ENCODE peak calls at places on chromosomes 2 and 18, in seven cellular contexts. H, P, U, V, F, N and M are unnamed samples.

GRCh38 chr2:43448011-43448821 is 147.6 kb downstream of the THADA start:
- DNase-seq in N (no peak), U (no peak), P (no peak), V (no peak), F (no peak), H (no peak), M (no peak)

GRCh38 chr2:182586426-182586825 is 129.6 kb upstream of the DNAJC10 start:
- DNase-seq in N (no peak), U (no peak), F (no peak), V (no peak), P (no peak), H (no peak), M (no peak)

GRCh38 chr2:238875161-238875530 is 27.3 kb downstream of the TWIST2 start:
- DNase-seq in P (no peak), N (no peak), F (peak; percentile 36), U (no peak), H (no peak), V (peak; percentile 68), M (no peak)

GRCh38 chr2:201263774-201264173 is 3.4 kb downstream of the CASP8 start:
- DNase-seq in F (no peak), U (no peak), V (no peak), H (no peak), P (no peak), N (no peak), M (no peak)

GRCh38 chr18:24021505-24021904 is 7.0 kb downstream of the TTC39C start:
- DNase-seq in V (no peak), P (no peak), F (peak; percentile 29), U (no peak), H (no peak), N (no peak), M (no peak)

GRCh38 chr2:10278029-10278762 is 24.5 kb upstream of the HPCAL1 start:
- DNase-seq in V (peak; percentile 80), H (peak; percentile 89), U (no peak), N (no peak), P (peak; percentile 67), F (peak; percentile 77), M (no peak)

GRCh38 chr2:238955648-238956531 is 108.0 kb downstream of the TWIST2 start:
- DNase-seq in P (no peak), F (no peak), V (peak; percentile 25), N (no peak), U (no peak), H (no peak), M (no peak)

GRCh38 chr18:13500891-13501887 is 225.2 kb downstream of the FAM210A start:
- DNase-seq in P (peak; percentile 53), H (no peak), V (no peak), N (no peak), F (peak; percentile 62), U (peak; percentile 74), M (no peak)

GRCh38 chr2:45823723-45824206 is 172.3 kb downstream of the PRKCE start:
- DNase-seq in V (peak; percentile 91), F (no peak), P (peak; percentile 69), H (peak; percentile 80), U (peak; percentile 97), N (no peak), M (no peak)

GRCh38 chr2:33441235-33441810 is 35.1 kb upstream of the RASGRP3 start:
- DNase-seq in V (no peak), P (peak; percentile 43), H (no peak), U (no peak), F (peak; percentile 83), N (no peak), M (no peak)

GRCh38 chr2:216149741-216150140 is 40.6 kb downstream of the XRCC5 start:
- DNase-seq in U (no peak), H (no peak), F (peak; percentile 9), N (no peak), P (no peak), V (no peak), M (no peak)

GRCh38 chr2:20614201-20615045 is 36.5 kb downstream of the HS1BP3 start:
- DNase-seq in P (peak; percentile 77), F (no peak), H (peak; percentile 55), N (no peak), V (peak; percentile 84), U (no peak), M (no peak)

GRCh38 chr2:233487748-233488345 is 78.7 kb downstream of the USP40 start:
- DNase-seq in P (no peak), F (no peak), H (no peak), U (no peak), V (no peak), N (no peak), M (no peak)

GRCh38 chr2:114937366-114937930 is 495.0 kb downstream of the DPP10 start:
- DNase-seq in F (no peak), P (no peak), U (no peak), H (no peak), V (no peak), N (no peak), M (no peak)

GRCh38 chr2:39587641-39588040 is 78.1 kb upstream of the TMEM178A start:
- DNase-seq in F (no peak), P (no peak), V (no peak), N (no peak), U (no peak), H (no peak), M (no peak)

DNA sequence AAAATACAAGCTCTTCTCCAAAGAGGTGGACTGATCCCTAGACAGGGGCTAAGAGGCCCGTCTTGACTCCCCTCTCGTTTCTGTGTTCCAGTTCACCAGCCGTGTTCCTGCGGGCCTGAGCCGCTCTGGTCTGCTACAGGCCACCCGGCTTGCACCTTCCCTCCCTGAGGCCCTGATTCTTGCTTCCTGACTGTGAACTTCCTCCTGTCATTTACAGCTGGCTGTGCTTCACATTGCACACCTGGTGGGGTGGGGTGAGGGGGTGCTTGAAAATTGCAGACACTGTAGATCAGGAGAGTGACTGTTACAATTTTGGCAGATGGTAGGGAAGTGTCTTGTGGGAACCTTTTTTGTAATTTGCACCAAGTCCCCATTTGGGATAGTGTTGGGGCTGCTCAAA is 64.4 kb downstream of the TSN start:
- DNase-seq in F (no peak), V (no peak), P (no peak), N (no peak), U (no peak), H (no peak), M (no peak)
- H3K4me3 ChIP-seq in F (no peak overlapping the region), V (no peak overlapping the region), P (no peak overlapping the region), N (no peak overlapping the region), U (no peak overlapping the region), H (no peak overlapping the region), M (no peak overlapping the region)

DNA sequence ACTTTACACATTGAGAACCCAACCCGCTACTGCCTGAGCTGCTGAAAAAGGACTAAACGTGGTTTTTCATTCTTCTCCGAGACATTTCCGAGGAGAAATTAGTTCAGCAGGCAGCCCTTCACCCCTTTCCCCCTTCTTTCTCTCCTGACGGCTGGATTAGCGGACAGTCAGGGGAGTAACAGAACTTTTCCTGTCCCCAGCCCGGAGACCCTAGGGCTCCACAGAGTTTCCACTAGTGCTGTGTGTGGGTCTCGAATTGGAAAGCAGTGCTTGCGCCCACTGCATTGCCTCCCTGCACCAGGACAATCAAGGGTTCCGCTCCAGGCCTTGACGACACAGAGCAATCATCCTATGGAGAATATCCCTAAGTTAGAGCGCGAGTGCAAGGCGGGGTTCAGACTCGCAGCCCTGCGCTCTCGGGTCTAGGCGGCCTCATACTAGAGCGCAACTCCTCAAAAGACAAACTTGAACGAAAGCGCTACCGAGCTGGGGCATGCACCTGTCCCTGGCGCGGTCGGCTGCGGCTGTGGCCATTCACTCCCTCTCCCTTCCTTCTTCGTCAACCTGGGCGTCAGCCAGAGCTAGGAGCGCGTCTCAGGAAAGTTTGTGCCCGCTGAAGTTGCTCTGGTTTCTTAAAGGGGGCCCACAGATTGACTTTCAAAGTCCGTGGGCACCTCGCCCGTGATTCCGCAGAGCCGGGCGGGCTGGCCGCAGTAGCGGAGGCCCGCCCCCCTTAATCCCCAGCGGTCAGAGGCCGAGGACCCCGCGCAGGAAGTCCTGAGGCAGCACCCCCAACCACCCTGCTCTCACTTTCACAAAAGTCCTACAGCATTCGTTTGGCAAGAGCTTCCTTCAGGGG is 811 bp downstream of the OSR1 start:
- DNase-seq in U (no peak), N (no peak), P (no peak), H (no peak), V (peak; percentile 78), F (peak; percentile 52), M (no peak)
- H3K4me3 ChIP-seq in U (peak overlapping the region; percentile 54), N (peak overlapping the region; percentile 33), P (peak overlapping the region; percentile 54), H (peak overlapping the region; percentile 56), V (peak overlapping the region; percentile 88), F (peak overlapping the region; percentile 78), M (peak overlapping the region; percentile 38)

GRCh38 chr2:85309699-85310321 is 18.0 kb downstream of the TGOLN2 start:
- DNase-seq in H (no peak), N (no peak), P (no peak), F (no peak), V (no peak), U (peak; percentile 34), M (peak; percentile 34)
- H3K4me3 ChIP-seq in H (no peak overlapping the region), N (peak overlapping the region; percentile 50), P (no peak overlapping the region), F (no peak overlapping the region), V (no peak overlapping the region), U (peak overlapping the region; percentile 5), M (no peak overlapping the region)

DNA sequence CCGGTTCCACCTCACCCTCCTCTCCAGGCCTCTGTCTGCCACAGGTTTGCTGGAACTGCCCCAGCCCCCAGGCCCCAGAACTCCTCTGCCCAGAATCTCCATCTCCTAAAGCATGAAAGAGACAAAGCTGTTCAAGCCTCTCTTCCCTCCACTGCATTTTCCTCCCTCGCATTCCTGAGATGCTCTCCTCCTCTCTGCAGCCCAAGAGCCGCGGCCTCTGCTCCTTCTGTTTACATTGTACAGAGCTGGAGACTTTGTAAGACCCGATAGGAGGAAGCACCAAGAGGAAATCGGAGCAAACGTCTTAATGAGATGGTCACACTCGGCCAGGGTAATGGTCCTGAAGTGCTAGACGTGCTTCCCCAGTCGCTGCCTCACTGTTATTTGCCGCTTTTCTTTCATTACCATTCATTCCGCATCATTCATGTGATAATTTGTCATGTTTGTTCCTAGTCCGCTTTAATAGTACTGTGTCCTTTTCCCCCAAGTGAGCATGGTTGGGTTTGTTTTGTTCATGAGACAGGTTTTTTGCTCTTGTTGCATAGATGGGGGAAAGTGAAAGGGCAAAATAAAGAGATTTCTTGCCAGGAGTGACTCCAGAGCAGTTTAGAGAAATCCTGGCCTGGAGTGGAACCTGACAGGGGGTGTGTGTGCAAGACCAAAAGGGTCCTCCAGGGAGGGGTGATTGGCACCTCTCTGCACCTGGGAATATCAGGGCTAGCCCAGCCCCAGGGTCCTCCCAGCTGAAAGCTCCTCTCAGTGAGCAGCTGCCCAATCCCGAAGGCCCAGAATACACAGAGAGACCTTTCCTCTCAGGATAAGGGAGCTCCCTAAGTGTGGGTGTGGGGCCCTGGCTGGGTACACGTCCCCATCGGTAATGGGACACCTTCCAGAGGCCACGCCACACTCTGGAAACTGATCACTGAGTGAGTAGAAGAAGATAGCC is 44.9 kb upstream of the ID2 start:
- DNase-seq in U (no peak), F (peak; percentile 81), H (peak; percentile 58), V (peak; percentile 59), P (no peak), N (no peak), M (no peak)
- H3K4me3 ChIP-seq in U (no peak overlapping the region), F (no peak overlapping the region), H (no peak overlapping the region), V (no peak overlapping the region), P (no peak overlapping the region), N (no peak overlapping the region), M (no peak overlapping the region)